ENCODE peak calls at places on chromosomes 13 and 19, in ten cellular contexts. J is mucosa of descending colon; V is activated CD4-positive, alpha-beta T cell treated with anti-CD3 and anti-CD28 coated beads, Interleukin-2, amount 50 U/mL, for 1 hour; P is memory B cell; A is RPMI7951; C is stimulated activated CD4-positive, alpha-beta T cell treated with anti-CD3 and anti-CD28 coated beads, Interleukin-1b, Interleukin-23, amount 100 ng/mL, for 1 hour; X is uterus; U is hepatic stellate cell; Y is heart right ventricle; H is activated naive CD4-positive, alpha-beta T cell treated with anti-CD3 and anti-CD28 coated beads for 36 hours. E is an unnamed sample.

GRCh38 chr19:16419671-16420394 is 51.9 kb downstream of the EPS15L1 start:
- DNase-seq in J (no peak), V (no peak), P (no peak), A (no peak), C (no peak), X (no peak), U (no peak), Y (no peak), H (no peak), E (no peak)

GRCh38 chr13:73428137-73428536 is 369.3 kb downstream of the KLF5 start:
- DNase-seq in J (no peak), V (no peak), P (no peak), A (peak; percentile 43), C (no peak), X (no peak), U (no peak), Y (no peak), H (no peak), E (no peak)

GRCh38 chr19:17743874-17744273 is 7.4 kb upstream of the FCHO1 start:
- DNase-seq in J (no peak), V (no peak), P (no peak), A (peak; percentile 45), C (no peak), X (no peak), U (no peak), Y (no peak), H (peak; percentile 59), E (no peak)

GRCh38 chr13:98105929-98106336 is 37.0 kb upstream of the FARP1 start:
- DNase-seq in J (no peak), V (no peak), P (no peak), A (peak; percentile 26), C (no peak), X (no peak), U (peak; percentile 59), Y (peak; percentile 72), H (no peak), E (no peak)

GRCh38 chr13:53408306-53408705 is 379.7 kb downstream of the OLFM4 start:
- DNase-seq in J (no peak), V (no peak), P (no peak), A (no peak), C (no peak), X (no peak), U (no peak), Y (no peak), H (no peak), E (no peak)

GRCh38 chr13:50950808-50951207 is 41.2 kb downstream of the RNASEH2B start:
- DNase-seq in J (no peak), V (no peak), P (no peak), A (no peak), C (no peak), X (no peak), U (no peak), Y (no peak), H (no peak), E (no peak)

GRCh38 chr13:25046985-25047660 is 48.8 kb upstream of the PABPC3 start:
- DNase-seq in J (no peak), V (no peak), P (no peak), A (peak; percentile 5), C (no peak), X (no peak), U (peak; percentile 20), Y (no peak), H (no peak), E (no peak)

GRCh38 chr19:2613507-2614295 is 88.8 kb downstream of the GNG7 start:
- DNase-seq in J (no peak), V (peak; percentile 60), P (peak; percentile 66), A (no peak), C (no peak), X (no peak), U (peak; percentile 60), Y (no peak), H (peak; percentile 70), E (peak; percentile 46)

GRCh38 chr19:48560095-48560530 is 8.1 kb downstream of the SULT2B1 start:
- DNase-seq in J (no peak), V (no peak), P (no peak), A (no peak), C (no peak), X (no peak), U (no peak), Y (no peak), H (peak; percentile 29), E (no peak)

GRCh38 chr19:51799311-51799997 is 4.5 kb downstream of the FPR3 start:
- DNase-seq in J (peak; percentile 80), V (no peak), P (no peak), A (peak; percentile 100), C (no peak), X (peak; percentile 78), U (peak; percentile 86), Y (peak; percentile 90), H (no peak), E (peak; percentile 74)

GRCh38 chr13:111460548-111461444 is 140.4 kb downstream of the TEX29 start:
- DNase-seq in J (no peak), V (no peak), P (no peak), A (peak; percentile 42), C (no peak), X (no peak), U (peak; percentile 65), Y (peak; percentile 31), H (peak; percentile 32), E (no peak)

E was measured in left colon.